ENCODE peak calls at places on chromosomes 6 and 20, in six cellular contexts. H is PC-9, Z is HCT116, S is fibroblast of lung, L is IMR-90, I is neuronal stem cell. X is an unnamed sample.

GRCh38 chr6:84346372-84346771 is 118.9 kb upstream of the CEP162 start:
- DNase-seq in H (no peak), Z (no peak), S (no peak), L (no peak), I (no peak), X (no peak)

GRCh38 chr20:37162674-37163073 is 16.5 kb upstream of the RPN2 start:
- DNase-seq in H (no peak), Z (no peak), S (no peak), L (no peak), I (no peak), X (no peak)

GRCh38 chr20:48695738-48696137 is 132.1 kb downstream of the PREX1 start:
- DNase-seq in H (no peak), Z (no peak), S (no peak), L (no peak), I (no peak), X (no peak)

GRCh38 chr6:3085074-3085473 is 16.8 kb downstream of the RIPK1 start:
- DNase-seq in H (no peak), Z (no peak), S (no peak), L (peak), I (no peak), X (no peak)

GRCh38 chr20:51884561-51884960 is 82.2 kb upstream of the SALL4 start:
- DNase-seq in H (no peak), Z (no peak), S (peak), L (peak), I (no peak), X (no peak)

GRCh38 chr20:50870572-50871161 is 60.6 kb downstream of the ADNP start:
- DNase-seq in H (no peak), Z (no peak), S (peak), L (peak), I (peak), X (no peak)

GRCh38 chr20:258963-259362 is 1.4 kb downstream of the DEFB132 start:
- DNase-seq in H (peak), Z (peak), S (peak), L (peak), I (no peak), X (no peak)

GRCh38 chr20:17969884-17970409 is 1.1 kb downstream of the MGME1 start:
- DNase-seq in H (no peak), Z (no peak), S (peak), L (peak), I (no peak), X (peak)

GRCh38 chr6:138987643-138988468 is at the start of gene REPS1:
- DNase-seq in H (peak), Z (peak), S (peak), L (peak), I (peak), X (peak)

GRCh38 chr6:159916752-159917151 is 26.0 kb downstream of the MAS1 start:
- DNase-seq in H (no peak), Z (no peak), S (no peak), L (no peak), I (no peak), X (no peak)

GRCh38 chr6:137878810-137879285 is 11.8 kb downstream of the TNFAIP3 start:
- DNase-seq in H (no peak), Z (no peak), S (no peak), L (no peak), I (peak), X (no peak)

GRCh38 chr20:4102381-4102780 is 87.0 kb upstream of the RNF24 start:
- DNase-seq in H (no peak), Z (no peak), S (peak), L (peak), I (no peak), X (no peak)

GRCh38 chr6:54291738-54292137 is 16.5 kb upstream of the TINAG start:
- DNase-seq in H (no peak), Z (no peak), S (peak), L (peak), I (no peak), X (no peak)

GRCh38 chr6:27836783-27837635 is 75.2 kb downstream of the OR2B2 start:
- DNase-seq in H (no peak), Z (peak), S (peak), L (peak), I (no peak), X (peak)
- H2AFZ ChIP-seq in H (peak), Z (no peak), S (peak), L (peak), I (peak), X (peak)

DNA sequence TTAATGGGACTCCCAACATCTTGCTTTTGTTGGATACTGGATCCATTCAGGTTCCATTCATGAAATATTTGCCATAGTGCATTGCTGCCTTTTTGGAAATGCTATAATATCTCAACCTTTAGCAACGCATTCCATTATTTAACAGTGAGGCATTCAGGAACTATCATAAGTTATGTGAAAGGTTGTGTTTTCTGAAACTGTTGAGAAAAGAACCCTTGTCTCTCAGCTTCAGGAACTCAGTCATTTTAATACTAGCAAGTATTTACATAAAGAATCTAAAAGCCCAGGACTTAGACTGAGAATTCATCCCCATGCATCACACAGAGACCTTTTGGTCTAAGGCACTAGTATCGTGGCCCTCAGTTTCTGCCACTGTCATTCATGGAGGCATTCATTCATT is 24.9 kb upstream of the SASH1 start:
- DNase-seq in H (no peak), Z (no peak), S (peak), L (no peak), I (no peak), X (no peak)
- H2AFZ ChIP-seq in H (no peak), Z (no peak), S (no peak), L (no peak), I (no peak), X (no peak)

DNA sequence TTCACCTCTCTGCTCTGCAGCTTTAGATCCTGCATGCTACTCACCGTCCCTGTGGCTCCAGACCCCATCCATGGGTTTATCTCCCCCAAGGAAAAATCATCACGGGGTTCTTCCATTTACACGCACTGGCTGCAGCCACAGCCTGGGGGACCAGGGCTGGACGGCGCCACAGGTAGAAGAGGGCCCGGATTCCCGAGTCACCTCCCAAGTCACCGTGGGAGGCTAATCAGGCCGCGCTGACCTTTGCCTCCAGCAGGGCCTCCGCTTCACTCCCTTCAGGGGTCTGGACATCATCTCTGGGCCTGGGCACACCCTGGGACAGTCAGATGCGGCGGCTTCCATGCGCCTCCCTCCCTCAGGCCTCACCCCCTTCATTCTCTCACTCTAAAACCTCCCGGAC is 47.8 kb upstream of the ENTPD6 start:
- DNase-seq in H (no peak), Z (no peak), S (no peak), L (no peak), I (no peak), X (no peak)
- H2AFZ ChIP-seq in H (no peak), Z (no peak), S (no peak), L (peak), I (no peak), X (no peak)

DNA sequence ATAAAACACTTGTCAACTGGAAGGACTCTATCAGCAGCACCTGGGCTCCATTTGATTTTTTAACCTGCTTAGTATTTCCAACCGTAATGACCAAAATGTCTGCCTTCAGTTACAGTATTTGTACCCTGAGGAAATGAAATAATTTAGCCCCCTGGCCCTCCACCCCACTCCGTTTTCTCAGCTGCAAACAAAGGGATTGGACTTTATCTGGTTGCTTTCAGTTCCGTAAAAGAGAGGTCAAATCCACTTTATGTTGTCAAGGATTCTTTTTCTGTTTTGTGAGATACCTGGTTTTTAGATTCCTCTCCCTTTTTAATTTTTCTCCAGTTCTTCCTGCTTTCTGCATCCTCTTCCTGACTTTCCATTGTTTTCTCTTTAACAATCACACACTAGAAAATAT is 64.4 kb upstream of the BMP2 start:
- DNase-seq in H (no peak), Z (no peak), S (no peak), L (no peak), I (no peak), X (no peak)
- H2AFZ ChIP-seq in H (no peak), Z (no peak), S (no peak), L (no peak), I (no peak), X (no peak)

DNA sequence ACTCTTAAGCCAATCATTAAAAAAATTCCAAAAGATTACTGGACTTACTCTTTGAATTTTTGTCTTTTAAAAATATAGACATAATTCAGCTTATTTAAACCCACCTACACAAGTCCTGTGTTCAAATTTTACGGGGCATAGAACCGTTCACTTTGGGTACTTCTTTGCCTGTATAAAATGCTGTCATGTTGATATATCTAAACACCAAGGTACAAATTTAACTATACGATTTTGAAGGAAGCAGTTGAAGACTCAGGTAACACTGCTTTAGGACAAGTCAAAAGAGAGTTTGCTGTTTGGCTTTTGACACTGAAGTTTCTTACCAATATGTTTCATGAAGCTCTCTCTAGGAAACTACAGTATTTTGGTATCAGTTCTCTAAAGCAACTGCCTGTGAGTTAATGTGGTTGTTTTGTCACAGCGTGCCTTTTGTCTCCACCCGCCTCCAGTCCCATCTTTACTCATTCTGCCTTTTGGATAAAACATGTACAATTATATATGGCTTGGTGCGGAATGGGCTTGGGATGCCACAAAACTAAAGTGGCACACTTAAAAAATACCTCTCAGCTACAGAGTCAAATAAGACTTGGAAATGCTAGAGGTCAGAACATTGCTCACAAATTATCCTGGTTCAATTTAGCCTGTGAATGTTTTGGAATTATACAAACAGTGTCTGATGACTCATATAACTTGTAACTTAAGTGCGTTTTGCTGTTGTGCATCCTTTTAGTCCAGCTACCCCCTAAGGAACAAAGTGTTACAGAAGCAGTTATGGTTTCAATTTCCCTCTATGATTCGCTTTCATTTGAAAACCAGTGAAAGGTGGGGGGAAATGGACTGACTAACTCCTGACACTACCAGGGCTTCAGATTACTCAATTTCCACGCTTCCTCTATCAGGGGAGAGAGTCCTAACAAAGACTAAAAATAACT is 38.7 kb downstream of the RGS17 start:
- DNase-seq in H (no peak), Z (peak), S (peak), L (peak), I (no peak), X (no peak)
- H2AFZ ChIP-seq in H (no peak), Z (no peak), S (no peak), L (no peak), I (no peak), X (no peak)

DNA sequence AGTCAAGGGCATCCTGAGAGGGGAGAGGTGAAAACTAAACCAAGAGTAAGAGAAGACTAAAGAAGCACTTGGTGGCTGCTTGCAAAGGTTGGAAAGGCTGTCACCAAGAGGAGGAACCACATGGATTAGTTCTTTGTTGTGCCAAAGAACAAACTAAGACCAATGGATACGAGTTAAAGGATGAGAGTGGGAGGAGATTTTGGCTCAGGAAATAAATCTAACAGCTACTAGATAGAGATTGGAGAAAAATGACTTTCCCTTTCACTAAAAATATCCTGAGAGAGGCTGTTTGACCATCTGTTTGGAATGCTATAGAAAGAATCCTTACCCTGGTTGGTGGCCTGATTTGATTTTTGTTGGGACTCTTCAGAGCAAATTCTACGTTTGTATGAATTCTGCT is 54.9 kb upstream of the RBM24 start:
- DNase-seq in H (no peak), Z (no peak), S (no peak), L (no peak), I (no peak), X (no peak)
- H2AFZ ChIP-seq in H (no peak), Z (no peak), S (no peak), L (no peak), I (no peak), X (no peak)

X was measured in DND-41.